ENCODE peak calls at places on chromosomes 1 and 21, in five cellular contexts. T is hypothalamus, A is A172, W is HS-5, P is left colon. J is an unnamed sample.

GRCh38 chr21:25503981-25504380 is 103.3 kb downstream of the MRPL39 start:
- DNase-seq in T (no peak), A (no peak), P (no peak), W (no peak), J (no peak)

GRCh38 chr1:218718977-218719376 is 373.8 kb downstream of the TGFB2 start:
- DNase-seq in T (no peak), A (no peak), W (no peak), P (no peak), J (no peak)

GRCh38 chr1:184022651-184023050 is 14.9 kb downstream of the COLGALT2 start:
- DNase-seq in W (no peak), A (no peak), P (no peak), T (no peak), J (peak)

GRCh38 chr1:15835205-15835740 is 12.2 kb upstream of the SPEN start:
- DNase-seq in T (no peak), A (no peak), W (no peak), P (peak), J (no peak)

GRCh38 chr1:53643881-53644390 is 95.0 kb downstream of the GLIS1 start:
- DNase-seq in T (no peak), A (no peak), W (no peak), P (no peak), J (no peak)

GRCh38 chr1:203038217-203038741 is 12.0 kb downstream of the PPFIA4 start:
- DNase-seq in A (peak), W (peak), P (no peak), T (peak), J (peak)

GRCh38 chr1:185238447-185238846 is 78.6 kb downstream of the IVNS1ABP start:
- DNase-seq in T (no peak), W (no peak), P (no peak), A (no peak), J (no peak)

GRCh38 chr1:164780863-164781262 is 221.9 kb downstream of the PBX1 start:
- DNase-seq in W (no peak), A (peak), T (no peak), P (no peak), J (no peak)

GRCh38 chr1:228958121-228958520 is 222.8 kb downstream of the RHOU start:
- DNase-seq in A (no peak), W (no peak), P (no peak), T (no peak), J (no peak)

GRCh38 chr21:45889961-45890360 is 91.6 kb upstream of the COL6A1 start:
- DNase-seq in A (no peak), T (no peak), W (no peak), P (no peak), J (no peak)

GRCh38 chr1:228646717-228647522 is 88.4 kb upstream of the RHOU start:
- DNase-seq in P (peak), T (no peak), W (peak), A (no peak), J (no peak)

GRCh38 chr1:95888877-95889799 is 655.1 kb downstream of the RWDD3 start:
- DNase-seq in T (no peak), W (no peak), P (no peak), A (no peak), J (no peak)

GRCh38 chr21:38448619-38449186 is 49.6 kb downstream of the ERG start:
- DNase-seq in T (no peak), W (no peak), P (no peak), A (no peak), J (no peak)

GRCh38 chr1:108152782-108153222 is 47.3 kb downstream of the SLC25A24 start:
- DNase-seq in W (no peak), A (no peak), P (no peak), T (no peak), J (no peak)

GRCh38 chr1:155175281-155175926 is 1.8 kb downstream of the TRIM46 start:
- DNase-seq in T (no peak), P (no peak), W (no peak), A (no peak), J (no peak)

GRCh38 chr1:24283326-24284155 is 35.6 kb upstream of the GRHL3 start:
- DNase-seq in P (no peak), W (peak), T (no peak), A (peak), J (no peak)

GRCh38 chr21:37639756-37640155 is 273.2 kb downstream of the DYRK1A start:
- DNase-seq in P (no peak), W (no peak), A (no peak), T (no peak), J (no peak)

GRCh38 chr1:20361805-20362381 is 71.2 kb downstream of the VWA5B1 start:
- DNase-seq in T (peak), A (peak), P (peak), W (peak), J (peak)

GRCh38 chr1:95451054-95451453 is 217.0 kb downstream of the RWDD3 start:
- DNase-seq in W (no peak), P (no peak), A (no peak), T (no peak), J (peak)

GRCh38 chr1:30988045-30988444 is 77.5 kb downstream of the PUM1 start:
- DNase-seq in A (no peak), T (no peak), P (no peak), W (no peak), J (no peak)

GRCh38 chr1:156444407-156445001 is 56.1 kb downstream of the MEF2D start:
- DNase-seq in W (no peak), T (peak), A (peak), P (no peak), J (peak)

GRCh38 chr1:44507490-44508396 is 102.7 kb downstream of the RNF220 start:
- DNase-seq in A (no peak), P (no peak), T (peak), W (no peak), J (no peak)

GRCh38 chr1:37391181-37391949 is 83.0 kb upstream of the ZC3H12A start:
- DNase-seq in A (no peak), W (no peak), T (no peak), P (no peak), J (no peak)

GRCh38 chr1:10724052-10724494 is 72.4 kb downstream of the CASZ1 start:
- DNase-seq in P (peak), A (peak), T (no peak), W (peak), J (peak)

GRCh38 chr1:101112051-101112770 is 86.6 kb upstream of the DPH5 start:
- DNase-seq in T (peak), W (no peak), A (no peak), P (peak), J (peak)

J was measured in body of pancreas.